ENCODE peak calls at places on chromosomes 3 and 15, in four cellular contexts. J is HepG2, K is GM12878, H is H1. Y is an unnamed sample.

GRCh38 chr15:29064290-29064689 is 178.5 kb downstream of the APBA2 start:
- DNase-seq in J (no peak), K (no peak), H (no peak), Y (no peak)

GRCh38 chr15:52139599-52140462 is 27.3 kb upstream of the BCL2L10 start:
- DNase-seq in J (peak; percentile 60), K (peak; percentile 39), H (peak; percentile 91), Y (peak; percentile 49)

GRCh38 chr3:140601881-140602280 is 76.0 kb upstream of the TRIM42 start:
- DNase-seq in J (no peak), K (no peak), H (no peak), Y (no peak)

GRCh38 chr15:46646476-46646875 is 1011.6 kb downstream of the SQOR start:
- DNase-seq in J (no peak), K (no peak), H (no peak), Y (no peak)

GRCh38 chr15:63452552-63453136 is 51.7 kb upstream of the USP3 start:
- DNase-seq in J (no peak), K (no peak), H (no peak), Y (no peak)

GRCh38 chr15:74988007-74988800 is 7.2 kb upstream of the SCAMP5 start:
- DNase-seq in J (peak; percentile 65), K (no peak), H (peak; percentile 60), Y (peak; percentile 30)

GRCh38 chr3:160400631-160401150 is 1.2 kb downstream of the SMC4 start:
- DNase-seq in J (no peak), K (no peak), H (peak; percentile 55), Y (no peak)

GRCh38 chr15:45116006-45116481 is 1.9 kb downstream of the DUOXA2 start:
- DNase-seq in J (no peak), K (no peak), H (no peak), Y (no peak)

GRCh38 chr3:15403965-15404364 is 23.4 kb downstream of the METTL6 start:
- DNase-seq in J (no peak), K (no peak), H (no peak), Y (no peak)

GRCh38 chr3:46102780-46103130 is 75.5 kb upstream of the XCR1 start:
- DNase-seq in J (no peak), K (no peak), H (no peak), Y (no peak)

GRCh38 chr3:78410077-78410476 is 1357.7 kb downstream of the ROBO1 start:
- DNase-seq in J (no peak), K (no peak), H (no peak), Y (no peak)
- H3K9me3 ChIP-seq in J (no peaks in the 10 kb centered on the region), K (no peaks in the 10 kb centered on the region), H (no peaks in the 10 kb centered on the region), Y (no peaks in the 10 kb centered on the region)

GRCh38 chr3:31246293-31247062 is 286.2 kb upstream of the STT3B start:
- DNase-seq in J (no peak), K (no peak), H (no peak), Y (no peak)
- TF ChIP-seq SUZ12 in J (no peak), K (no peak), H (no peak), Y (no peak)

GRCh38 chr3:177358968-177359600 is 161.8 kb upstream of the TBL1XR1 start:
- DNase-seq in J (no peak), K (no peak), H (peak; percentile 76), Y (no peak)

GRCh38 chr3:177356113-177356512 is 158.8 kb upstream of the TBL1XR1 start:
- DNase-seq in J (no peak), K (no peak), H (no peak), Y (no peak)

GRCh38 chr3:177357352-177358084 is 160.2 kb upstream of the TBL1XR1 start:
- DNase-seq in J (peak; percentile 88), K (no peak), H (peak; percentile 43), Y (no peak)

GRCh38 chr3:177359601-177360357 is 162.5 kb upstream of the TBL1XR1 start:
- DNase-seq in J (peak; percentile 98), K (peak; percentile 87), H (peak; percentile 98), Y (peak; percentile 95)

DNA sequence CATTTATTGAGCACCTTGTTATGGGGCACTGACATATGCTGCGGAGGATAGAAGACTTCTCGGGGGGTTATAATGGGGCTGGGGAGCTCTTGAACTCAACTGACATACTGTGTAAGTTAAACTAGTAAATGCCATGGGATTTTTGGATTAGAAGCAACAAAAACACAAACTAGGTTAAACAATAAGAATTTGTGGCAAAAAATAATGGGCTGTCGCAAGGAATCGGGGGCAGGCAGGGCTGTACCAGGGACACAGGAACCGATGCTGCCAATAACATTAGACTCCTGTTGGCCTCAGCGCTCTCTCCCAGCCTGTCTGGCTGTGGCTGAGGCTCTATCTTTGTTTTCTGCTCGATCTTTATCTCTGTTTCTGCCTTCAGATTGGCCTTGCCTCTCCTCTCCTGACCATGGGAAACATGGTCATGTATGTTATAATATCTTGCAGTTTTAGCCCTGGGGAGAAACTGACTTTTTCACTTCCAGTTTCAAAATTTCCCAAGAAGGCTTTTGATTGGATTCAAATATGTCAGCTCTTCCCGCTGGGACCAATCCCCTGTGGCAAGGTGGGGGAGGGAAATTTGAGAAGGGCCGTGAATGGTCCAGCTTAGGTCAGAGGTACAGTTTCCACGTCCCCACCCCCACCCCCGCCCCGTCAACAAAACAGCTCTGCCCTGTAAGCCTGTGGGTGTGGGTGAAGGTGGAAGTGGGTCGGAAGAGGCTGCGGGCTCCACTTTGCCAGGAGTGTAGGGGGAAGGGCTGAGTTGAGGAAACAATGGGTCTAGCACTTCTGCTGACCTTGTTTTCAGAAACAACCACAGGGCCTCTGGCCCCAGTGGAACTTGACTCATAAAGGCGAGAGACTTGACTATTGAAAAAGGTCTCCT is 161.0 kb upstream of the TBL1XR1 start:
- DNase-seq in J (peak; percentile 97), K (peak; percentile 83), H (peak; percentile 56), Y (no peak)
- TF ChIP-seq YY1 in J (no peak), K (peak; percentile 43), H (no peak), Y (no peak)

DNA sequence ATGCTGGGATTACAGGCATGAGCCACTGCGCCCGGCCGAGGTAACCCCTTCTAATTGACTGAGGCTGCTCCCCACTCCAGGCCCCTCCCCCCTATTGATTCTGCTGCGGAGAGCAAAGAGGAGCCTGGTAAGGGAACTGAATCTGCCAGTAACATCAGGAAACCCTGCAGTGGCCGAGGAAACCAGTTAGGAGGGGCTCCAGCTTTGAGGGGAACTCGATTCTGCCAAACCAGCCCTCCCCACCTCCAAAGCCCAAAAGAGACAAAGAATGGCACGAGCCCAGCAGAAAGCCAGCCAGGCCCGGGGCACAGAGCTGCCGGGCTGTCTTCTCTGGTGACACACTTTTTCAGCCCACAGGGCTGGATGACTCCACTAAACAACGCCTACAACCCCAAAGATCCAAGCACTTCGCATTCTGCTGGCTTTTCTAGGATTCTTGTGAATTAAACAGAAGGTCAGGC is 15.0 kb upstream of the ACAD9 start:
- DNase-seq in J (no peak), K (no peak), H (no peak), Y (no peak)
- H3K9me3 ChIP-seq in J (peaks cover 16% of the 10 kb centered on the region), K (peaks cover 4% of the 10 kb centered on the region), H (peaks cover 16% of the 10 kb centered on the region), Y (peaks cover 18% of the 10 kb centered on the region)

DNA sequence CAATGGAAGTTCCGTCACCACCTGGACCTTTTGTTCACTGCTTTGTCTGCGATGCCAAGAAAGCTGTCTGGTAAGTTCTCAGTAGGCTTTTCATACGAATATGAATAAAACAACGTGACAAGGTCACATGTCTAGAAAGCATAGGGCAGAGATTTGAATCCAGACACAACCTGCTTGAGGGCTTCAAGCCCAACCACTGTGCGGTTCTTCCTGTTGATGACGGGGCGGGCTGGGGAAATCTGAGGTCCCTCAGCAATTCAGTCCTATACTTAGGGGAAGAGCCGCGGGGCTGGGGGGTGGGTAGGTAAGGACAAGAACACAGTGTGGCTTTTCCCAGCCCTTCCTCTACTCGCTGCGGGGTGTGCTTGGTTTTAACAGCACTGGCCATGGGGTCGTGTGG is 32.4 kb upstream of the SMAD3 start:
- DNase-seq in J (no peak), K (no peak), H (no peak), Y (no peak)
- TF ChIP-seq SUZ12 in J (no peak), K (no peak), H (no peak), Y (no peak)

GRCh38 chr3:40298075-40298474 is 11.4 kb upstream of the EIF1B start:
- DNase-seq in J (no peak), K (no peak), H (no peak), Y (no peak)
- TF ChIP-seq YY1 in J (no peak), K (no peak), H (no peak), Y (no peak)

GRCh38 chr15:22227961-22228762 is 147.8 kb downstream of the OR4M2 start:
- DNase-seq in J (no peak), K (no peak), H (no peak), Y (no peak)

GRCh38 chr15:22226034-22226790 is 145.9 kb downstream of the OR4M2 start:
- DNase-seq in J (no peak), K (no peak), H (no peak), Y (no peak)

GRCh38 chr15:22227411-22227810 is 147.1 kb downstream of the OR4M2 start:
- DNase-seq in J (no peak), K (no peak), H (no peak), Y (no peak)

GRCh38 chr15:22229971-22230815 is 149.9 kb downstream of the OR4M2 start:
- DNase-seq in J (no peak), K (no peak), H (no peak), Y (no peak)

GRCh38 chr15:22224241-22224671 is 143.9 kb downstream of the OR4M2 start:
- DNase-seq in J (no peak), K (no peak), H (no peak), Y (no peak)
- H3K9me3 ChIP-seq in J (no peaks in the 10 kb centered on the region), K (no peaks in the 10 kb centered on the region), H (peaks cover 78% of the 10 kb centered on the region), Y (no peaks in the 10 kb centered on the region)

DNA sequence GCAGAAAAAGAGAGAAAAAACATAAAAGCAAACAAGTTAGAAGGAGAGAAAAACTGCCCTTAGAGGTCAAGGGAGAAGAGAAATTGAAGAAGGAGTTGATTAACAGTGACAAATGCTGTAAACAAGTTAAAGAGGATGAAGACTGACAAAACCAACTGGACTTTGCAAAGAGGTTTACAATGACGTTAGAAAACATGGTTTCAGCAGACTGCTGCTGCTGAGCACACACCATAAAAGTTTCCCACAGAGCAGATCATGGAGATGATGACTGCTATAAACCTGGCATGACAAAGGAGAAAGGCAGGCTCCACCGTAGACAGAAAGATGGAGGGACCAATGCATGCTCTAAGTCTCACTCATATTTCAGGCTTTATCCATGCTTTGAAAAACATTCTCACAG is 78.7 kb downstream of the POLQ start:
- DNase-seq in J (no peak), K (no peak), H (no peak), Y (no peak)
- TF ChIP-seq SUZ12 in J (no peak), K (no peak), H (no peak), Y (no peak)